ENCODE peak calls at places on chromosomes 5 and 9, in four cellular contexts. B is NCI-H1930, X is EH, A is fibroblast of pulmonary artery. J is an unnamed sample.

GRCh38 chr5:90506221-90506620 is 23.2 kb downstream of the LYSMD3 start:
- DNase-seq in B (no peak), X (no peak), A (peak), J (no peak)

GRCh38 chr9:4596165-4596922 is 65.8 kb upstream of the PLPP6 start:
- DNase-seq in B (no peak), X (no peak), A (no peak), J (no peak)

GRCh38 chr5:91401175-91401574 is 18.1 kb upstream of the ARRDC3 start:
- DNase-seq in B (no peak), X (peak), A (peak), J (no peak)

GRCh38 chr5:179128976-179129375 is 68.8 kb downstream of the ZNF354C start:
- DNase-seq in B (no peak), X (no peak), A (no peak), J (no peak)

GRCh38 chr5:606526-607399 is 5.4 kb upstream of the CEP72 start:
- DNase-seq in B (no peak), X (no peak), A (no peak), J (no peak)

GRCh38 chr5:135393691-135394090 is 5.3 kb downstream of the MACROH2A1 start:
- DNase-seq in B (no peak), X (peak), A (no peak), J (peak)

GRCh38 chr9:105318729-105319513 is 74.5 kb downstream of the SLC44A1 start:
- DNase-seq in B (no peak), X (no peak), A (no peak), J (no peak)

GRCh38 chr5:82614706-82615105 is 336.6 kb upstream of the RPS23 start:
- DNase-seq in B (no peak), X (no peak), A (no peak), J (no peak)

J was measured in mesenchymal stem cell.